ENCODE peak calls at places on chromosomes 1 and 21, in four cellular contexts. U is cardiac fibroblast, M is adrenal gland, D is pancreas. T is an unnamed sample.
A peak's percentile ranks its signal among the peaks of the same experiment; 100 is the strongest.

GRCh38 chr1:34645919-34646318 is 108.9 kb upstream of the GJB5 start:
- DNase-seq in U (no peak), M (no peak), D (no peak), T (no peak)

GRCh38 chr1:237071641-237072420 is 29.8 kb downstream of the RYR2 start:
- DNase-seq in U (no peak), M (no peak), D (no peak), T (no peak)

GRCh38 chr1:57319165-57319564 is 104.7 kb downstream of the DAB1 start:
- DNase-seq in U (no peak), M (no peak), D (no peak), T (peak; percentile 38)

GRCh38 chr1:19365711-19366110 is 53.6 kb downstream of the SLC66A1 start:
- DNase-seq in U (no peak), M (no peak), D (no peak), T (peak; percentile 34)

GRCh38 chr21:41630249-41630648 is 122.3 kb upstream of the TMPRSS2 start:
- DNase-seq in U (peak; percentile 100), M (no peak), D (no peak), T (peak; percentile 100)

GRCh38 chr1:210739627-210740026 is 394.3 kb downstream of the KCNH1 start:
- DNase-seq in U (no peak), M (no peak), D (no peak), T (no peak)

GRCh38 chr1:238340989-238341388 is 450.3 kb upstream of the ZP4 start:
- DNase-seq in U (peak; percentile 0), M (no peak), D (no peak), T (peak; percentile 0)

GRCh38 chr1:56453722-56454078 is 125.7 kb downstream of the PLPP3 start:
- DNase-seq in U (no peak), M (no peak), D (no peak), T (no peak)

GRCh38 chr21:37208056-37208705 is 59.0 kb downstream of the VPS26C start:
- DNase-seq in U (no peak), M (peak; percentile 66), D (no peak), T (no peak)

GRCh38 chr1:2981981-2982614 is 39.2 kb upstream of the ACTRT2 start:
- DNase-seq in U (no peak), M (no peak), D (no peak), T (no peak)

GRCh38 chr1:53286950-53287349 is 40.9 kb downstream of the LRP8 start:
- DNase-seq in U (no peak), M (no peak), D (no peak), T (no peak)

GRCh38 chr21:45916011-45916840 is 65.3 kb upstream of the COL6A1 start:
- DNase-seq in U (no peak), M (no peak), D (no peak), T (no peak)

GRCh38 chr1:84377480-84378095 is 20.7 kb upstream of the DNASE2B start:
- DNase-seq in U (peak; percentile 72), M (peak; percentile 69), D (no peak), T (peak; percentile 87)

GRCh38 chr1:67853704-67854103 is 20.4 kb upstream of the GNG12 start:
- DNase-seq in U (peak; percentile 89), M (peak; percentile 80), D (peak; percentile 35), T (peak; percentile 88)

GRCh38 chr1:232737917-232738316 is 67.3 kb upstream of the MAP10 start:
- DNase-seq in U (no peak), M (no peak), D (no peak), T (no peak)

GRCh38 chr1:232183266-232183800 is 446.6 kb downstream of the SIPA1L2 start:
- DNase-seq in U (no peak), M (no peak), D (no peak), T (no peak)

GRCh38 chr1:66168467-66168887 is 365.5 kb upstream of the SGIP1 start:
- DNase-seq in U (no peak), M (no peak), D (no peak), T (peak; percentile 2)

GRCh38 chr1:18352640-18353245 is 128.0 kb upstream of the KLHDC7A start:
- DNase-seq in U (no peak), M (no peak), D (no peak), T (no peak)

GRCh38 chr1:176691251-176692228 is 228.6 kb downstream of the PAPPA2 start:
- DNase-seq in U (peak; percentile 53), M (peak; percentile 41), D (peak; percentile 27), T (peak; percentile 76)

GRCh38 chr1:243483952-243484351 is 228.1 kb downstream of the SDCCAG8 start:
- DNase-seq in U (no peak), M (peak; percentile 14), D (no peak), T (no peak)
- TF ChIP-seq CTCF in U (no peak), M (no peak), D (no peak), T (no peak)

GRCh38 chr1:156492013-156492590 is 8.5 kb downstream of the MEF2D start:
- DNase-seq in U (no peak), M (no peak), D (no peak), T (no peak)

GRCh38 chr1:156492591-156493080 is 7.9 kb downstream of the MEF2D start:
- DNase-seq in U (no peak), M (peak; percentile 67), D (no peak), T (no peak)

GRCh38 chr1:156493154-156493631 is 7.4 kb downstream of the MEF2D start:
- DNase-seq in U (no peak), M (peak; percentile 56), D (peak; percentile 78), T (no peak)

GRCh38 chr1:156494309-156494895 is 6.2 kb downstream of the MEF2D start:
- DNase-seq in U (no peak), M (peak; percentile 23), D (no peak), T (no peak)

DNA sequence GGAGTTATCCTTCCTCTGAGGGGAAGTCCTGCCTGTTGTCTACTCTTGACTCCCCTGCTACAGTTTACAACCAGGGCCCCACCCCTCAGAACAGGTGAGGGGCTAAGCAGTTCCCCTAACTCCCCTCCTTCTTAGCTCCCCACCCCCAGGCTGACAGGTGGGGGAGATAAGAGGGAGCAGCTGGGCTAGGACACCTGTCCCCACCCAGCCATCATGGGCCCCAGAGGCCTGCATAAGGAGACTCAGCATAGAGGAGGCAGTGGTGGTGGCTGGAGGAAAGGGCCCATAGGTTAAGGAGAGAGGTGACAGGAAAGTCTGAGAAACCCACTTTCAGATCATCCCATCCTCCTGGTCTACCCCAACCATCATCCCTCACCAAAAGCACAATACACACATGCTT is 6.8 kb downstream of the MEF2D start:
- DNase-seq in U (no peak), M (no peak), D (no peak), T (no peak)
- H3K4me3 ChIP-seq in U (no peak overlapping the region), M (no peak overlapping the region), D (no peak overlapping the region), T (no peak overlapping the region)

GRCh38 chr1:182720465-182720864 is 36.1 kb upstream of the RGS8 start:
- DNase-seq in U (peak; percentile 10), M (no peak), D (no peak), T (peak; percentile 16)

GRCh38 chr1:182721525-182721924 is 37.1 kb upstream of the RGS8 start:
- DNase-seq in U (no peak), M (no peak), D (no peak), T (no peak)

GRCh38 chr1:182716740-182717720 is 32.6 kb upstream of the RGS8 start:
- DNase-seq in U (no peak), M (no peak), D (no peak), T (no peak)

GRCh38 chr1:182715531-182715930 is 31.1 kb upstream of the RGS8 start:
- DNase-seq in U (no peak), M (no peak), D (no peak), T (no peak)

GRCh38 chr1:182718311-182718710 is 33.9 kb upstream of the RGS8 start:
- DNase-seq in U (no peak), M (no peak), D (no peak), T (no peak)
- TF ChIP-seq CTCF in U (no peak), M (no peak), D (no peak), T (no peak)

GRCh38 chr1:214303106-214303505 is 22.1 kb downstream of the SMYD2 start:
- DNase-seq in U (peak; percentile 27), M (no peak), D (no peak), T (peak; percentile 39)

GRCh38 chr1:214305164-214305751 is 24.3 kb downstream of the SMYD2 start:
- DNase-seq in U (no peak), M (no peak), D (no peak), T (no peak)

GRCh38 chr1:214306270-214306669 is 25.3 kb downstream of the SMYD2 start:
- DNase-seq in U (no peak), M (no peak), D (no peak), T (no peak)

GRCh38 chr1:214303538-214303937 is 22.6 kb downstream of the SMYD2 start:
- DNase-seq in U (peak; percentile 28), M (no peak), D (no peak), T (peak; percentile 45)
- H3K4me3 ChIP-seq in U (peak overlapping the region; percentile 0), M (no peak overlapping the region), D (no peak overlapping the region), T (peak overlapping the region; percentile 15)

DNA sequence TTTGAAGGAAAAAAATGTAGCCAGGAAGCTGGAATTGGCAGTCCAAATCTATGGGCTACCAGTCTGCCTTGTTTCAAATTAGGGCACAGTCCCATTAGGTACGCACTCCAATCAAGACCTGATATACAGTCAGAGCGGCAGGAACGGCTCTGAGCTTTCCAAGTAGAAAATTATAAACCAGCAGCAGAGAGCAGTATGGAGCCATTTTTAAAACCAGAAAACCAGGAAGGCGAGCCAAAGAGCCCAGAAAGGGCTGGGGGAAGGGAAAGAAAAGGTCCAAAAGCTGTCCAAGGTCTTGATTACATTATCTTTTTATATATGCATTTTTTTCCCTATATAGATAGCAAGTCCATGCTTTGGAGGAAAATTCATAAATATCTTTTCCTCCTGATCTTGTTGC is 719.0 kb downstream of the RWDD3 start:
- DNase-seq in U (peak; percentile 9), M (no peak), D (no peak), T (peak; percentile 31)
- TF ChIP-seq CTCF in U (no peak), M (no peak), D (no peak), T (peak; percentile 15)

GRCh38 chr1:9711466-9712020 is 60.0 kb downstream of the PIK3CD start:
- DNase-seq in U (no peak), M (no peak), D (no peak), T (no peak)
- H3K4me3 ChIP-seq in U (no peak overlapping the region), M (no peak overlapping the region), D (no peak overlapping the region), T (no peak overlapping the region)